ENCODE peak calls at places on chromosomes 3 and 15, in eight cellular contexts. U is A549; H is transverse colon; M is CD4-positive, alpha-beta memory T cell; C is dorsolateral prefrontal cortex; P is body of pancreas; T is GM12878; V is right lobe of liver. E is an unnamed sample.

GRCh38 chr3:71341721-71342120 is 241.8 kb downstream of the FOXP1 start:
- DNase-seq in M (no peak), C (no peak), P (no peak), U (no peak), V (no peak), H (no peak), T (no peak), E (peak)

GRCh38 chr15:100714749-100715342 is 112.5 kb downstream of the ASB7 start:
- DNase-seq in H (no peak), C (no peak), U (no peak), M (no peak), P (no peak), T (no peak), V (no peak), E (no peak)

GRCh38 chr3:52983336-52983807 is 62.5 kb downstream of the SFMBT1 start:
- DNase-seq in C (no peak), M (peak), P (no peak), H (peak), V (no peak), T (peak), U (no peak), E (no peak)

GRCh38 chr3:197021231-197021630 is 8.4 kb downstream of the MELTF start:
- DNase-seq in T (no peak), P (no peak), H (no peak), U (no peak), M (no peak), C (no peak), V (no peak), E (no peak)

GRCh38 chr15:86555939-86556725 is 476.5 kb downstream of the AGBL1 start:
- DNase-seq in P (no peak), C (no peak), H (no peak), T (no peak), V (no peak), M (no peak), U (no peak), E (no peak)

GRCh38 chr3:114674041-114674440 is 380.2 kb downstream of the TIGIT start:
- DNase-seq in U (no peak), H (no peak), V (no peak), C (no peak), T (no peak), P (no peak), M (no peak), E (peak)

GRCh38 chr15:66713843-66714508 is 11.9 kb downstream of the SMAD6 start:
- DNase-seq in V (no peak), C (no peak), U (no peak), T (peak), M (no peak), P (no peak), H (peak), E (no peak)

GRCh38 chr3:138426211-138426610 is 8.2 kb upstream of the ESYT3 start:
- DNase-seq in M (no peak), T (no peak), P (no peak), U (no peak), C (no peak), H (no peak), V (no peak), E (no peak)

GRCh38 chr15:31457161-31457560 is 130.5 kb downstream of the KLF13 start:
- DNase-seq in T (no peak), H (no peak), C (no peak), V (no peak), U (no peak), M (no peak), P (no peak), E (peak)

GRCh38 chr3:64708456-64708855 is 20.7 kb upstream of the ADAMTS9 start:
- DNase-seq in C (no peak), T (no peak), M (no peak), P (no peak), H (no peak), V (no peak), U (no peak), E (no peak)

GRCh38 chr15:59260090-59260489 is 53.4 kb downstream of the LDHAL6B start:
- DNase-seq in M (no peak), T (no peak), V (no peak), P (no peak), H (peak), U (no peak), C (peak), E (no peak)

GRCh38 chr3:171163724-171164465 is 137.4 kb upstream of the SLC2A2 start:
- DNase-seq in T (no peak), H (no peak), U (no peak), V (no peak), P (no peak), C (no peak), M (no peak), E (no peak)

GRCh38 chr3:46931631-46932441 is 44.7 kb downstream of the CCDC12 start:
- DNase-seq in V (peak), C (no peak), T (peak), P (no peak), H (peak), U (no peak), M (no peak), E (peak)

GRCh38 chr3:55607844-55608243 is 120.7 kb upstream of the WNT5A start:
- DNase-seq in P (no peak), U (no peak), C (no peak), M (no peak), T (peak), H (no peak), V (no peak), E (no peak)

GRCh38 chr3:109228391-109229080 is 87.8 kb downstream of the DPPA2 start:
- DNase-seq in M (no peak), P (no peak), U (no peak), V (no peak), T (no peak), H (no peak), C (no peak), E (no peak)

GRCh38 chr15:57216288-57216687 is 160.0 kb upstream of the CGNL1 start:
- DNase-seq in T (no peak), P (no peak), V (no peak), H (no peak), C (no peak), M (no peak), U (no peak), E (peak)

GRCh38 chr3:3038201-3038991 is 71.8 kb downstream of the IL5RA start:
- DNase-seq in H (no peak), V (no peak), T (peak), U (no peak), M (no peak), C (no peak), P (no peak), E (no peak)

GRCh38 chr3:187132666-187133065 is 6.6 kb downstream of the RPL39L start:
- DNase-seq in C (no peak), M (no peak), V (no peak), T (no peak), H (no peak), U (no peak), P (no peak), E (no peak)

GRCh38 chr15:98888839-98889479 is 118.6 kb downstream of the PGPEP1L start:
- DNase-seq in H (no peak), T (no peak), U (no peak), M (no peak), V (no peak), P (no peak), C (no peak), E (peak)

GRCh38 chr3:12383218-12383617 is 94.3 kb downstream of the PPARG start:
- DNase-seq in C (no peak), P (no peak), V (no peak), M (no peak), U (no peak), T (no peak), H (no peak), E (no peak)

GRCh38 chr3:128598884-128599664 is 51.5 kb downstream of the RPN1 start:
- DNase-seq in M (no peak), T (no peak), C (no peak), H (no peak), P (no peak), V (no peak), U (no peak), E (no peak)

GRCh38 chr3:197019535-197019934 is 10.1 kb downstream of the MELTF start:
- DNase-seq in P (no peak), C (no peak), H (no peak), V (no peak), U (no peak), M (no peak), T (no peak), E (no peak)

GRCh38 chr3:142148871-142149860 is at the start of gene TFDP2:
- DNase-seq in C (peak), H (peak), U (peak), V (peak), T (peak), P (peak), M (peak), E (peak)

GRCh38 chr3:4356225-4356540 is 53.0 kb downstream of the SETMAR start:
- DNase-seq in C (no peak), M (no peak), H (no peak), V (no peak), U (no peak), P (no peak), T (no peak), E (no peak)

GRCh38 chr3:37766220-37766605 is 95.5 kb upstream of the CTDSPL start:
- DNase-seq in V (no peak), H (no peak), U (no peak), C (no peak), P (no peak), M (no peak), T (no peak), E (peak)

GRCh38 chr3:141020139-141020940 is 30.8 kb upstream of the SPSB4 start:
- DNase-seq in P (no peak), M (no peak), H (no peak), V (no peak), U (no peak), T (no peak), C (no peak), E (no peak)

GRCh38 chr15:28086175-28086703 is 12.9 kb downstream of the OCA2 start:
- DNase-seq in C (no peak), P (peak), U (peak), H (peak), T (peak), V (no peak), M (peak), E (peak)

GRCh38 chr3:169497567-169498257 is 165.8 kb downstream of the MECOM start:
- DNase-seq in V (no peak), U (no peak), T (no peak), H (no peak), P (no peak), C (no peak), M (no peak), E (peak)

GRCh38 chr3:184488577-184488976 is 73.0 kb upstream of the EPHB3 start:
- DNase-seq in T (no peak), H (no peak), M (no peak), C (no peak), P (no peak), U (no peak), V (no peak), E (no peak)

GRCh38 chr15:47862402-47862801 is 145.1 kb downstream of the SEMA6D start:
- DNase-seq in H (no peak), C (no peak), M (no peak), P (no peak), V (no peak), T (peak), U (no peak), E (no peak)

GRCh38 chr15:47856071-47856470 is 138.8 kb downstream of the SEMA6D start:
- DNase-seq in H (no peak), T (no peak), C (no peak), P (no peak), M (no peak), V (no peak), U (no peak), E (no peak)

GRCh38 chr15:47861186-47861585 is 143.9 kb downstream of the SEMA6D start:
- DNase-seq in U (no peak), C (no peak), T (no peak), M (no peak), P (no peak), H (no peak), V (no peak), E (no peak)

GRCh38 chr15:47857384-47858168 is 140.3 kb downstream of the SEMA6D start:
- DNase-seq in C (no peak), U (no peak), H (no peak), P (peak), V (no peak), T (peak), M (no peak), E (no peak)
- H3K4me3 ChIP-seq in C (no peak), U (no peak), H (no peak), P (no peak), V (no peak), T (no peak), M (no peak), E (no peak)

GRCh38 chr3:13892304-13892703 is 12.4 kb upstream of the WNT7A start:
- DNase-seq in V (no peak), C (no peak), U (no peak), T (no peak), P (no peak), H (no peak), M (no peak), E (no peak)

GRCh38 chr3:13895155-13896105 is 15.6 kb upstream of the WNT7A start:
- DNase-seq in H (peak), T (peak), M (peak), P (peak), V (peak), U (peak), C (peak), E (peak)

GRCh38 chr3:13894812-13895154 is 14.9 kb upstream of the WNT7A start:
- DNase-seq in U (no peak), M (no peak), V (no peak), T (no peak), P (no peak), C (no peak), H (no peak), E (no peak)

GRCh38 chr3:13896473-13897154 is 16.7 kb upstream of the WNT7A start:
- DNase-seq in M (peak), H (peak), U (peak), V (no peak), C (no peak), P (peak), T (peak), E (peak)

GRCh38 chr3:13894096-13894811 is 14.4 kb upstream of the WNT7A start:
- DNase-seq in V (no peak), P (no peak), U (no peak), H (no peak), C (no peak), M (no peak), T (no peak), E (no peak)
- H3K4me3 ChIP-seq in V (no peak), P (no peak), U (no peak), H (no peak), C (no peak), M (no peak), T (no peak), E (no peak)

GRCh38 chr3:32816439-32817194 is 1.2 kb upstream of the TRIM71 start:
- DNase-seq in P (no peak), U (no peak), C (peak), M (no peak), H (no peak), V (no peak), T (no peak), E (peak)
- H3K4me3 ChIP-seq in P (no peak), U (peak), C (peak), M (no peak), H (peak), V (peak), T (peak), E (peak)

DNA sequence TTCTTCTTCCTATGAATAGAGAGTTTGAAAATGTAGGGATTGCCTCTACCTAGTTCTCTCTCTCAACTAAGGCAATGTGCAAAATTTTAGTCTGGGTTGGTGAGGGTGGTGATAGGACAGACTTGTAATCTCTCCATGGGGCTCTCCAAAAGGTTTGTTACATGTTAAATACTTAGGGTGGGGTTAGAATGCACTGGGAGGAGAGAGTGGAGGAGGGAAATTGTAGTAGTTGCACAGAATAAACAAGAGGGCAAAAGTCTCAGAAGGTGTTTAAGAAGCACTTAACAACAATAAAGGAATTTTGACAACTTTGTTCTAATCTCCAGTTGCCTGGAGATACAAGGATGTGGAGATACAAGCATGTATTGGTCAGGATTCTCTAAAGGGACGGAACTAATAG is 230.5 kb downstream of the NECTIN3 start:
- DNase-seq in T (no peak), V (no peak), H (no peak), U (no peak), P (no peak), M (no peak), C (no peak), E (no peak)
- H3K4me3 ChIP-seq in T (no peak), V (no peak), H (no peak), U (no peak), P (no peak), M (no peak), C (no peak), E (no peak)